ENCODE peak calls at places on chromosomes 1 and 21, in four cellular contexts. P is GM18507, B is HFFc6, V is NCI-H345. O is an unnamed sample.

GRCh38 chr1:183040600-183040999 is 17.4 kb downstream of the LAMC1 start:
- DNase-seq in P (no peak), B (no peak), V (no peak), O (no peak)

GRCh38 chr1:177185209-177185608 is 14.5 kb downstream of the BRINP2 start:
- DNase-seq in P (no peak), B (peak; percentile 18), V (no peak), O (no peak)

GRCh38 chr1:203534526-203534925 is 40.6 kb downstream of the OPTC start:
- DNase-seq in P (no peak), B (peak; percentile 98), V (no peak), O (no peak)

GRCh38 chr1:175479521-175480342 is 263.7 kb downstream of the TNR start:
- DNase-seq in P (no peak), B (no peak), V (no peak), O (no peak)

GRCh38 chr1:21307210-21307609 is 16.9 kb upstream of the ECE1 start:
- DNase-seq in P (no peak), B (no peak), V (no peak), O (no peak)

GRCh38 chr1:173341307-173341706 is 134.2 kb upstream of the TNFSF4 start:
- DNase-seq in P (no peak), B (peak; percentile 78), V (no peak), O (no peak)

GRCh38 chr1:81556968-81557367 is 243.8 kb upstream of the ADGRL2 start:
- DNase-seq in P (no peak), B (no peak), V (no peak), O (no peak)

GRCh38 chr1:105558023-105558422 is 1498.5 kb upstream of the PRMT6 start:
- DNase-seq in P (no peak), B (no peak), V (no peak), O (no peak)

GRCh38 chr1:1422465-1423244 is 1.6 kb upstream of the ANKRD65 start:
- DNase-seq in P (no peak), B (peak; percentile 22), V (no peak), O (peak; percentile 60)

GRCh38 chr1:35637401-35637809 is 3.9 kb downstream of the PSMB2 start:
- DNase-seq in P (no peak), B (no peak), V (no peak), O (no peak)

GRCh38 chr21:29181799-29182470 is 51.5 kb downstream of the MAP3K7CL start:
- DNase-seq in P (no peak), B (peak; percentile 84), V (no peak), O (no peak)

GRCh38 chr1:119906927-119907652 is 10.8 kb upstream of the ADAM30 start:
- DNase-seq in P (no peak), B (no peak), V (no peak), O (no peak)

GRCh38 chr21:42474043-42474831 is 21.8 kb downstream of the RSPH1 start:
- DNase-seq in P (no peak), B (no peak), V (peak; percentile 18), O (peak; percentile 71)

GRCh38 chr1:158011714-158012113 is 18.3 kb downstream of the KIRREL1 start:
- DNase-seq in P (no peak), B (no peak), V (no peak), O (no peak)

GRCh38 chr1:234743866-234744581 is 134.0 kb upstream of the IRF2BP2 start:
- DNase-seq in P (no peak), B (no peak), V (peak; percentile 74), O (peak; percentile 72)

GRCh38 chr1:150820710-150821521 is 12.9 kb upstream of the CTSK start:
- DNase-seq in P (no peak), B (no peak), V (no peak), O (no peak)

GRCh38 chr1:51644533-51645197 is 27.8 kb downstream of the OSBPL9 start:
- DNase-seq in P (no peak), B (peak; percentile 73), V (no peak), O (no peak)

GRCh38 chr1:156419863-156420208 is 50.8 kb downstream of the RHBG start:
- DNase-seq in P (no peak), B (no peak), V (no peak), O (peak; percentile 89)

GRCh38 chr1:221669441-221669840 is 72.4 kb downstream of the DUSP10 start:
- DNase-seq in P (no peak), B (no peak), V (no peak), O (no peak)

GRCh38 chr1:108949044-108949443 is 14.2 kb downstream of the CLCC1 start:
- DNase-seq in P (no peak), B (no peak), V (no peak), O (peak; percentile 38)

GRCh38 chr1:24403806-24404205 is 9.8 kb downstream of the STPG1 start:
- DNase-seq in P (no peak), B (no peak), V (no peak), O (no peak)

GRCh38 chr1:29424266-29424665 is 187.9 kb downstream of the PTPRU start:
- DNase-seq in P (no peak), B (no peak), V (no peak), O (no peak)

GRCh38 chr1:66311092-66311491 is 222.9 kb upstream of the SGIP1 start:
- DNase-seq in P (no peak), B (no peak), V (no peak), O (no peak)

GRCh38 chr1:165143437-165144065 is 213.0 kb downstream of the LMX1A start:
- DNase-seq in P (no peak), B (no peak), V (peak; percentile 48), O (peak; percentile 44)

GRCh38 chr1:8740034-8740449 is 77.4 kb downstream of the RERE start:
- DNase-seq in P (no peak), B (peak; percentile 73), V (no peak), O (no peak)